ENCODE peak calls at places on chromosome 4, in nine cellular contexts. One of them, this sample, is unnamed.

GRCh38 chr4:15653430-15653829 is 1.7 kb downstream of the FBXL5 start:
- DNase-seq in HCEC 1CT: no peak
- DNase-seq in nephron progenitor cell: no peak
- DNase-seq in COR-L47: no peak
- DNase-seq in NCI-H524 treated with DMSO at 0.1 percent for 48 hours: no peak
- DNase-seq in activated naive CD4-positive, alpha-beta T cell treated with anti-CD3 and anti-CD28 coated beads for 36 hours: no peak
- DNase-seq in cardiac fibroblast: no peak
- DNase-seq in activated CD4-positive, alpha-beta T cell treated with anti-CD3 and anti-CD28 coated beads, Interleukin-2, amount 10 ng/mL, durations not matched to agents 7 days and 5 days: no peak
- DNase-seq in NCI-H146: no peak
- DNase-seq in this sample: no peak

GRCh38 chr4:13285336-13285735 is 198.8 kb downstream of the RAB28 start:
- DNase-seq in HCEC 1CT: no peak
- DNase-seq in nephron progenitor cell: no peak
- DNase-seq in COR-L47: no peak
- DNase-seq in NCI-H524 treated with DMSO at 0.1 percent for 48 hours: no peak
- DNase-seq in activated naive CD4-positive, alpha-beta T cell treated with anti-CD3 and anti-CD28 coated beads for 36 hours: no peak
- DNase-seq in cardiac fibroblast: no peak
- DNase-seq in activated CD4-positive, alpha-beta T cell treated with anti-CD3 and anti-CD28 coated beads, Interleukin-2, amount 10 ng/mL, durations not matched to agents 7 days and 5 days: no peak
- DNase-seq in NCI-H146: no peak
- DNase-seq in this sample: no peak

GRCh38 chr4:3524920-3525319 is 7.3 kb downstream of the LRPAP1 start:
- DNase-seq in HCEC 1CT: no peak
- DNase-seq in nephron progenitor cell: no peak
- DNase-seq in COR-L47: no peak
- DNase-seq in NCI-H524 treated with DMSO at 0.1 percent for 48 hours: no peak
- DNase-seq in activated naive CD4-positive, alpha-beta T cell treated with anti-CD3 and anti-CD28 coated beads for 36 hours: no peak
- DNase-seq in cardiac fibroblast: no peak
- DNase-seq in activated CD4-positive, alpha-beta T cell treated with anti-CD3 and anti-CD28 coated beads, Interleukin-2, amount 10 ng/mL, durations not matched to agents 7 days and 5 days: no peak
- DNase-seq in NCI-H146: no peak
- DNase-seq in this sample: no peak

GRCh38 chr4:172357006-172357405 is 543.8 kb downstream of the GALNTL6 start:
- DNase-seq in HCEC 1CT: no peak
- DNase-seq in nephron progenitor cell: no peak
- DNase-seq in COR-L47: no peak
- DNase-seq in NCI-H524 treated with DMSO at 0.1 percent for 48 hours: no peak
- DNase-seq in activated naive CD4-positive, alpha-beta T cell treated with anti-CD3 and anti-CD28 coated beads for 36 hours: no peak
- DNase-seq in cardiac fibroblast: no peak
- DNase-seq in activated CD4-positive, alpha-beta T cell treated with anti-CD3 and anti-CD28 coated beads, Interleukin-2, amount 10 ng/mL, durations not matched to agents 7 days and 5 days: no peak
- DNase-seq in NCI-H146: no peak
- DNase-seq in this sample: no peak

GRCh38 chr4:123825596-123826291 is 429.1 kb downstream of the SPRY1 start:
- DNase-seq in HCEC 1CT: peak
- DNase-seq in nephron progenitor cell: no peak
- DNase-seq in COR-L47: no peak
- DNase-seq in NCI-H524 treated with DMSO at 0.1 percent for 48 hours: no peak
- DNase-seq in activated naive CD4-positive, alpha-beta T cell treated with anti-CD3 and anti-CD28 coated beads for 36 hours: no peak
- DNase-seq in cardiac fibroblast: peak
- DNase-seq in activated CD4-positive, alpha-beta T cell treated with anti-CD3 and anti-CD28 coated beads, Interleukin-2, amount 10 ng/mL, durations not matched to agents 7 days and 5 days: no peak
- DNase-seq in NCI-H146: no peak
- DNase-seq in this sample: no peak

GRCh38 chr4:140703463-140703862 is 52.7 kb downstream of the TBC1D9 start:
- DNase-seq in HCEC 1CT: no peak
- DNase-seq in nephron progenitor cell: no peak
- DNase-seq in COR-L47: no peak
- DNase-seq in NCI-H524 treated with DMSO at 0.1 percent for 48 hours: no peak
- DNase-seq in activated naive CD4-positive, alpha-beta T cell treated with anti-CD3 and anti-CD28 coated beads for 36 hours: no peak
- DNase-seq in cardiac fibroblast: peak
- DNase-seq in activated CD4-positive, alpha-beta T cell treated with anti-CD3 and anti-CD28 coated beads, Interleukin-2, amount 10 ng/mL, durations not matched to agents 7 days and 5 days: no peak
- DNase-seq in NCI-H146: no peak
- DNase-seq in this sample: no peak

GRCh38 chr4:152900395-152900794 is 35.7 kb upstream of the FHDC1 start:
- DNase-seq in HCEC 1CT: no peak
- DNase-seq in nephron progenitor cell: no peak
- DNase-seq in COR-L47: no peak
- DNase-seq in NCI-H524 treated with DMSO at 0.1 percent for 48 hours: no peak
- DNase-seq in activated naive CD4-positive, alpha-beta T cell treated with anti-CD3 and anti-CD28 coated beads for 36 hours: no peak
- DNase-seq in cardiac fibroblast: no peak
- DNase-seq in activated CD4-positive, alpha-beta T cell treated with anti-CD3 and anti-CD28 coated beads, Interleukin-2, amount 10 ng/mL, durations not matched to agents 7 days and 5 days: no peak
- DNase-seq in NCI-H146: no peak
- DNase-seq in this sample: no peak

GRCh38 chr4:92969650-92970370 is 666.0 kb downstream of the GRID2 start:
- DNase-seq in HCEC 1CT: peak
- DNase-seq in nephron progenitor cell: no peak
- DNase-seq in COR-L47: no peak
- DNase-seq in NCI-H524 treated with DMSO at 0.1 percent for 48 hours: no peak
- DNase-seq in activated naive CD4-positive, alpha-beta T cell treated with anti-CD3 and anti-CD28 coated beads for 36 hours: no peak
- DNase-seq in cardiac fibroblast: peak
- DNase-seq in activated CD4-positive, alpha-beta T cell treated with anti-CD3 and anti-CD28 coated beads, Interleukin-2, amount 10 ng/mL, durations not matched to agents 7 days and 5 days: no peak
- DNase-seq in NCI-H146: peak
- DNase-seq in this sample: no peak

GRCh38 chr4:106238819-106239420 is 77.1 kb downstream of the TBCK start:
- DNase-seq in HCEC 1CT: peak
- DNase-seq in nephron progenitor cell: peak
- DNase-seq in COR-L47: peak
- DNase-seq in NCI-H524 treated with DMSO at 0.1 percent for 48 hours: no peak
- DNase-seq in activated naive CD4-positive, alpha-beta T cell treated with anti-CD3 and anti-CD28 coated beads for 36 hours: no peak
- DNase-seq in cardiac fibroblast: peak
- DNase-seq in activated CD4-positive, alpha-beta T cell treated with anti-CD3 and anti-CD28 coated beads, Interleukin-2, amount 10 ng/mL, durations not matched to agents 7 days and 5 days: peak
- DNase-seq in NCI-H146: peak
- DNase-seq in this sample: peak

GRCh38 chr4:156137971-156138581 is 184.4 kb upstream of the CTSO start:
- DNase-seq in HCEC 1CT: no peak
- DNase-seq in nephron progenitor cell: no peak
- DNase-seq in COR-L47: peak
- DNase-seq in NCI-H524 treated with DMSO at 0.1 percent for 48 hours: no peak
- DNase-seq in activated naive CD4-positive, alpha-beta T cell treated with anti-CD3 and anti-CD28 coated beads for 36 hours: no peak
- DNase-seq in cardiac fibroblast: no peak
- DNase-seq in activated CD4-positive, alpha-beta T cell treated with anti-CD3 and anti-CD28 coated beads, Interleukin-2, amount 10 ng/mL, durations not matched to agents 7 days and 5 days: no peak
- DNase-seq in NCI-H146: peak
- DNase-seq in this sample: no peak

GRCh38 chr4:4379540-4380087 is 7.3 kb upstream of the NSG1 start:
- DNase-seq in HCEC 1CT: no peak
- DNase-seq in nephron progenitor cell: no peak
- DNase-seq in COR-L47: no peak
- DNase-seq in NCI-H524 treated with DMSO at 0.1 percent for 48 hours: no peak
- DNase-seq in activated naive CD4-positive, alpha-beta T cell treated with anti-CD3 and anti-CD28 coated beads for 36 hours: no peak
- DNase-seq in cardiac fibroblast: no peak
- DNase-seq in activated CD4-positive, alpha-beta T cell treated with anti-CD3 and anti-CD28 coated beads, Interleukin-2, amount 10 ng/mL, durations not matched to agents 7 days and 5 days: no peak
- DNase-seq in NCI-H146: no peak
- DNase-seq in this sample: no peak

GRCh38 chr4:105969575-105969974 is 74.3 kb downstream of the NPNT start:
- DNase-seq in HCEC 1CT: no peak
- DNase-seq in nephron progenitor cell: no peak
- DNase-seq in COR-L47: no peak
- DNase-seq in NCI-H524 treated with DMSO at 0.1 percent for 48 hours: no peak
- DNase-seq in activated naive CD4-positive, alpha-beta T cell treated with anti-CD3 and anti-CD28 coated beads for 36 hours: no peak
- DNase-seq in cardiac fibroblast: no peak
- DNase-seq in activated CD4-positive, alpha-beta T cell treated with anti-CD3 and anti-CD28 coated beads, Interleukin-2, amount 10 ng/mL, durations not matched to agents 7 days and 5 days: no peak
- DNase-seq in NCI-H146: no peak
- DNase-seq in this sample: no peak

GRCh38 chr4:77454858-77455257 is 150.8 kb upstream of the CXCL13 start:
- DNase-seq in HCEC 1CT: no peak
- DNase-seq in nephron progenitor cell: no peak
- DNase-seq in COR-L47: no peak
- DNase-seq in NCI-H524 treated with DMSO at 0.1 percent for 48 hours: no peak
- DNase-seq in activated naive CD4-positive, alpha-beta T cell treated with anti-CD3 and anti-CD28 coated beads for 36 hours: no peak
- DNase-seq in cardiac fibroblast: no peak
- DNase-seq in activated CD4-positive, alpha-beta T cell treated with anti-CD3 and anti-CD28 coated beads, Interleukin-2, amount 10 ng/mL, durations not matched to agents 7 days and 5 days: no peak
- DNase-seq in NCI-H146: no peak
- DNase-seq in this sample: no peak

GRCh38 chr4:8675383-8675782 is 82.8 kb downstream of the CPZ start:
- DNase-seq in HCEC 1CT: no peak
- DNase-seq in nephron progenitor cell: peak
- DNase-seq in COR-L47: no peak
- DNase-seq in NCI-H524 treated with DMSO at 0.1 percent for 48 hours: no peak
- DNase-seq in activated naive CD4-positive, alpha-beta T cell treated with anti-CD3 and anti-CD28 coated beads for 36 hours: no peak
- DNase-seq in cardiac fibroblast: peak
- DNase-seq in activated CD4-positive, alpha-beta T cell treated with anti-CD3 and anti-CD28 coated beads, Interleukin-2, amount 10 ng/mL, durations not matched to agents 7 days and 5 days: no peak
- DNase-seq in NCI-H146: no peak
- DNase-seq in this sample: no peak

GRCh38 chr4:4852591-4853362 is 6.7 kb upstream of the MSX1 start:
- DNase-seq in HCEC 1CT: peak
- DNase-seq in nephron progenitor cell: peak
- DNase-seq in COR-L47: no peak
- DNase-seq in NCI-H524 treated with DMSO at 0.1 percent for 48 hours: no peak
- DNase-seq in activated naive CD4-positive, alpha-beta T cell treated with anti-CD3 and anti-CD28 coated beads for 36 hours: peak
- DNase-seq in cardiac fibroblast: peak
- DNase-seq in activated CD4-positive, alpha-beta T cell treated with anti-CD3 and anti-CD28 coated beads, Interleukin-2, amount 10 ng/mL, durations not matched to agents 7 days and 5 days: peak
- DNase-seq in NCI-H146: no peak
- DNase-seq in this sample: peak

GRCh38 chr4:180541678-180542077 is 1701.5 kb upstream of the TENM3 start:
- DNase-seq in HCEC 1CT: no peak
- DNase-seq in nephron progenitor cell: no peak
- DNase-seq in COR-L47: no peak
- DNase-seq in NCI-H524 treated with DMSO at 0.1 percent for 48 hours: no peak
- DNase-seq in activated naive CD4-positive, alpha-beta T cell treated with anti-CD3 and anti-CD28 coated beads for 36 hours: no peak
- DNase-seq in cardiac fibroblast: no peak
- DNase-seq in activated CD4-positive, alpha-beta T cell treated with anti-CD3 and anti-CD28 coated beads, Interleukin-2, amount 10 ng/mL, durations not matched to agents 7 days and 5 days: no peak
- DNase-seq in NCI-H146: no peak
- DNase-seq in this sample: no peak

GRCh38 chr4:3514221-3514780 is 17.9 kb downstream of the LRPAP1 start:
- DNase-seq in HCEC 1CT: no peak
- DNase-seq in nephron progenitor cell: no peak
- DNase-seq in COR-L47: no peak
- DNase-seq in NCI-H524 treated with DMSO at 0.1 percent for 48 hours: no peak
- DNase-seq in activated naive CD4-positive, alpha-beta T cell treated with anti-CD3 and anti-CD28 coated beads for 36 hours: no peak
- DNase-seq in cardiac fibroblast: no peak
- DNase-seq in activated CD4-positive, alpha-beta T cell treated with anti-CD3 and anti-CD28 coated beads, Interleukin-2, amount 10 ng/mL, durations not matched to agents 7 days and 5 days: no peak
- DNase-seq in NCI-H146: no peak
- DNase-seq in this sample: no peak

This sample was measured in MV-4-11.